ENCODE peak calls at places on chromosomes 7 and 10, in five cellular contexts. E is NCI-H524 treated with DMSO at 0.1 percent for 48 hours, Y is Ammon's horn, Q is AML-193, A is hepatic stellate cell. S is an unnamed sample.

GRCh38 chr7:15557186-15557585 is 4.6 kb downstream of the AGMO start:
- DNase-seq in E (peak; percentile 3), Y (no peak), Q (no peak), A (no peak), S (no peak)

GRCh38 chr10:99658622-99659030 is 683 bp upstream of the ENTPD7 start:
- DNase-seq in E (no peak), Y (peak; percentile 14), Q (no peak), A (peak; percentile 9), S (peak; percentile 31)

GRCh38 chr10:18279202-18279601 is 139.0 kb downstream of the CACNB2 start:
- DNase-seq in E (no peak), Y (no peak), Q (peak; percentile 62), A (peak; percentile 7), S (no peak)

GRCh38 chr7:93968911-93969620 is 35.1 kb downstream of the BET1 start:
- DNase-seq in E (no peak), Y (no peak), Q (no peak), A (no peak), S (no peak)

GRCh38 chr10:87817291-87817872 is 644 bp downstream of the ATAD1 start:
- DNase-seq in E (no peak), Y (no peak), Q (peak; percentile 9), A (no peak), S (no peak)

GRCh38 chr10:14093735-14094484 is 236.8 kb downstream of the FRMD4A start:
- DNase-seq in E (no peak), Y (peak; percentile 40), Q (no peak), A (peak; percentile 62), S (peak; percentile 19)

GRCh38 chr10:86036544-86036831 is 330.1 kb downstream of the GRID1 start:
- DNase-seq in E (no peak), Y (no peak), Q (no peak), A (no peak), S (no peak)

GRCh38 chr7:158556721-158557440 is 30.7 kb downstream of the PTPRN2 start:
- DNase-seq in E (no peak), Y (no peak), Q (no peak), A (no peak), S (no peak)

GRCh38 chr10:85617751-85618150 is 748.8 kb downstream of the GRID1 start:
- DNase-seq in E (no peak), Y (no peak), Q (no peak), A (no peak), S (no peak)

GRCh38 chr7:5382281-5383041 is 41.2 kb downstream of the TNRC18 start:
- DNase-seq in E (no peak), Y (peak; percentile 45), Q (no peak), A (no peak), S (peak; percentile 91)

GRCh38 chr7:1028775-1029636 is 15.3 kb upstream of the GPR146 start:
- DNase-seq in E (no peak), Y (peak; percentile 88), Q (no peak), A (peak; percentile 99), S (peak; percentile 91)

GRCh38 chr10:110226555-110226925 is 19.1 kb downstream of the MXI1 start:
- DNase-seq in E (no peak), Y (peak; percentile 97), Q (peak; percentile 79), A (peak; percentile 85), S (peak; percentile 97)

GRCh38 chr10:103897241-103897774 is 20.7 kb downstream of the STN1 start:
- DNase-seq in E (no peak), Y (no peak), Q (no peak), A (no peak), S (no peak)

GRCh38 chr7:33774762-33775523 is 130.4 kb upstream of the BMPER start:
- DNase-seq in E (no peak), Y (peak; percentile 42), Q (no peak), A (no peak), S (no peak)

GRCh38 chr7:135247746-135248471 is 14.3 kb downstream of the STRA8 start:
- DNase-seq in E (no peak), Y (no peak), Q (no peak), A (no peak), S (no peak)

GRCh38 chr7:39978252-39978934 is 28.3 kb downstream of the CDK13 start:
- DNase-seq in E (no peak), Y (no peak), Q (no peak), A (no peak), S (no peak)

GRCh38 chr7:21939136-21939857 is 6.4 kb downstream of the CDCA7L start:
- DNase-seq in E (no peak), Y (no peak), Q (no peak), A (no peak), S (no peak)

GRCh38 chr10:88687853-88688467 is 18.1 kb upstream of the LIPK start:
- DNase-seq in E (no peak), Y (peak; percentile 7), Q (peak; percentile 55), A (peak; percentile 4), S (no peak)

GRCh38 chr10:131017566-131018285 is 293.8 kb downstream of the TCERG1L start:
- DNase-seq in E (no peak), Y (no peak), Q (no peak), A (no peak), S (no peak)

GRCh38 chr10:118980870-118981269 is 48.6 kb upstream of the NANOS1 start:
- DNase-seq in E (peak; percentile 20), Y (no peak), Q (no peak), A (no peak), S (no peak)

GRCh38 chr7:134421998-134422397 is 36.9 kb downstream of the AKR1B1 start:
- DNase-seq in E (no peak), Y (no peak), Q (no peak), A (no peak), S (no peak)

GRCh38 chr7:30923774-30924413 is 12.2 kb downstream of the AQP1 start:
- DNase-seq in E (no peak), Y (no peak), Q (no peak), A (peak; percentile 2), S (peak; percentile 14)

GRCh38 chr10:102400061-102400460 is 4.6 kb downstream of the NFKB2 start:
- DNase-seq in E (no peak), Y (no peak), Q (no peak), A (no peak), S (no peak)

GRCh38 chr10:88557659-88558058 is 25.5 kb downstream of the RNLS start:
- DNase-seq in E (no peak), Y (no peak), Q (no peak), A (no peak), S (no peak)

GRCh38 chr7:94440460-94441039 is 45.9 kb downstream of the COL1A2 start:
- DNase-seq in E (no peak), Y (peak; percentile 34), Q (no peak), A (no peak), S (no peak)

GRCh38 chr10:14302035-14302434 is 28.7 kb downstream of the FRMD4A start:
- DNase-seq in E (no peak), Y (no peak), Q (no peak), A (peak; percentile 12), S (peak; percentile 27)

GRCh38 chr7:16465469-16466086 is at the start of gene SOSTDC1:
- DNase-seq in E (no peak), Y (no peak), Q (no peak), A (no peak), S (peak; percentile 10)

GRCh38 chr10:5732141-5732540 is 47.5 kb downstream of the TASOR2 start:
- DNase-seq in E (no peak), Y (no peak), Q (no peak), A (no peak), S (no peak)

GRCh38 chr10:15349133-15349532 is 22.0 kb downstream of the FAM171A1 start:
- DNase-seq in E (no peak), Y (no peak), Q (no peak), A (no peak), S (no peak)

GRCh38 chr7:70134029-70134445 is 535.8 kb downstream of the AUTS2 start:
- DNase-seq in E (no peak), Y (no peak), Q (no peak), A (no peak), S (no peak)